ENCODE peak calls at places on chromosomes 7 and 10, in seven cellular contexts. Y is thoracic aorta, W is suprapubic skin, T is fibroblast of lung, A is endodermal cell, Z is heart left ventricle, V is stomach. H is an unnamed sample. For H3K27me3, the result is how much of the 10 kb centered on the place peaks cover.

GRCh38 chr10:52376665-52377354 is 62.7 kb downstream of the DKK1 start:
- DNase-seq in Y (no peak), Z (no peak), W (no peak), V (no peak), A (no peak), T (no peak), H (no peak)

GRCh38 chr7:43528581-43529354 is 54.1 kb upstream of the STK17A start:
- DNase-seq in V (no peak), T (no peak), Z (no peak), A (no peak), Y (no peak), W (no peak), H (no peak)

GRCh38 chr7:6502886-6503285 is 48.4 kb downstream of the GRID2IP start:
- DNase-seq in W (no peak), Y (no peak), Z (no peak), V (no peak), A (no peak), T (no peak), H (no peak)

GRCh38 chr7:82183633-82184032 is 259.9 kb downstream of the CACNA2D1 start:
- DNase-seq in T (peak), V (no peak), A (no peak), Z (no peak), Y (no peak), W (no peak), H (no peak)

GRCh38 chr10:15141136-15142067 is 27.1 kb downstream of the NMT2 start:
- DNase-seq in T (no peak), V (no peak), Y (no peak), A (no peak), Z (no peak), W (no peak), H (no peak)

GRCh38 chr10:76553700-76554470 is 1083.7 kb downstream of the KCNMA1 start:
- DNase-seq in A (no peak), Z (no peak), Y (no peak), T (no peak), W (no peak), V (no peak), H (no peak)

GRCh38 chr7:33874943-33875342 is 30.4 kb upstream of the BMPER start:
- DNase-seq in A (no peak), V (no peak), T (peak), Y (no peak), Z (no peak), W (no peak), H (peak)

GRCh38 chr10:96395931-96396877 is 37.4 kb upstream of the OPALIN start:
- DNase-seq in W (peak), A (peak), V (peak), Y (no peak), Z (peak), T (peak), H (no peak)

GRCh38 chr7:55343860-55344606 is 21.1 kb upstream of the LANCL2 start:
- DNase-seq in Z (no peak), V (no peak), A (no peak), Y (no peak), T (no peak), W (no peak), H (no peak)

GRCh38 chr7:158228986-158229385 is 358.6 kb downstream of the PTPRN2 start:
- DNase-seq in Z (no peak), W (no peak), Y (no peak), T (no peak), A (peak), V (no peak), H (no peak)

GRCh38 chr10:70541738-70542564 is 60.6 kb downstream of the PRF1 start:
- DNase-seq in V (no peak), Z (peak), A (no peak), Y (no peak), W (no peak), T (no peak), H (no peak)

GRCh38 chr10:70544431-70545340 is 57.9 kb downstream of the PRF1 start:
- DNase-seq in T (no peak), A (no peak), Z (peak), W (no peak), V (no peak), Y (no peak), H (no peak)

GRCh38 chr10:70543911-70544310 is 58.6 kb downstream of the PRF1 start:
- DNase-seq in Z (no peak), A (no peak), V (no peak), T (no peak), Y (no peak), W (no peak), H (no peak)

GRCh38 chr10:70540789-70541360 is 61.7 kb downstream of the PRF1 start:
- DNase-seq in V (no peak), W (no peak), T (no peak), Y (no peak), Z (peak), A (no peak), H (no peak)

GRCh38 chr10:70542565-70542938 is 60.0 kb downstream of the PRF1 start:
- DNase-seq in A (no peak), Y (no peak), Z (no peak), T (peak), W (no peak), V (no peak), H (no peak)
- TF ChIP-seq CTCF in A (no peak), Y (no peak), Z (no peak), T (peak), W (no peak), V (no peak), H (no peak)

GRCh38 chr7:93092757-93093370 is 24.9 kb downstream of the SAMD9 start:
- DNase-seq in W (no peak), A (peak), Z (no peak), V (no peak), Y (no peak), T (peak), H (no peak)
- H3K27me3 ChIP-seq in W (under half), A (half or more), Z (under half), V (under half), Y (under half), T (under half), H (under half)

DNA sequence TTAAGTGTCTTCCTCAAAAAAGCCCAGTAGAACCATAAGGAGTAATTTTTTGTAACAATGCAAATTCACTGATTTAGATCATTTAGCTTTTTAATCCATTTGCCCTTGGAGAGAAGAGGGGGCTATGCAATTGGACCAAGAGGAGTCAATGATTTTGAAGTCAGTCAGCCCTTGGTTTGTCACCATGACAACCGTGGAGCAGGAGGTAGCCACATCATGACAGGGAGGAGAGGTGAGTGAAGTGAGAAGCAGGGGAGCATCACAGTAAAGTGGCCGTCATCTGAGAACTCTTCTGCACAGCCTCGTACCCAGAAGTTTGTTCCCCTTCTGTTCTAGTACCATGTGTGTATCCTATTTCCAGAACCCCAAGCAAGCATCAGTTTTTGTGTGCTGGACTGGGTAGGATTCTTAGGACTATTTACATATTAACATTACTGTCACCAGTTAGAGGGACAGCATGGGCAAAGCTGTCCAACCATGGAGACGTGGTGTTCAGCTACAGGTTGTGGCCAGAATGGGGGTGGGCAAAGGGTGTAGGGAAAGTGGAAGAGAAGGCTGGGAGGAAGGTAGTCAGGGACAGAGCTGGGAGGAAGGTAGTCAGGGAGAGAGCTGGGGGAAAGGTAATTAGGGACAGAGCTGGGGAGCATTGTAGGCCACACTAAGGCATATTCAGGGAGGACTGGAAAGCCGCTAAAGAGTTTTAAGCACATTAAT is 13.1 kb downstream of the UBE3C start:
- DNase-seq in A (no peak), Y (no peak), W (no peak), V (no peak), T (no peak), Z (no peak), H (no peak)
- H3K27ac ChIP-seq in A (no peak), Y (no peak), W (no peak), V (no peak), T (no peak), Z (no peak), H (no peak)

GRCh38 chr7:152336754-152337368 is 98.9 kb downstream of the KMT2C start:
- DNase-seq in Y (no peak), V (no peak), A (peak), W (no peak), Z (no peak), T (peak), H (no peak)
- TF ChIP-seq CTCF in Y (peak), V (peak), A (peak), W (peak), Z (peak), T (peak), H (peak)

DNA sequence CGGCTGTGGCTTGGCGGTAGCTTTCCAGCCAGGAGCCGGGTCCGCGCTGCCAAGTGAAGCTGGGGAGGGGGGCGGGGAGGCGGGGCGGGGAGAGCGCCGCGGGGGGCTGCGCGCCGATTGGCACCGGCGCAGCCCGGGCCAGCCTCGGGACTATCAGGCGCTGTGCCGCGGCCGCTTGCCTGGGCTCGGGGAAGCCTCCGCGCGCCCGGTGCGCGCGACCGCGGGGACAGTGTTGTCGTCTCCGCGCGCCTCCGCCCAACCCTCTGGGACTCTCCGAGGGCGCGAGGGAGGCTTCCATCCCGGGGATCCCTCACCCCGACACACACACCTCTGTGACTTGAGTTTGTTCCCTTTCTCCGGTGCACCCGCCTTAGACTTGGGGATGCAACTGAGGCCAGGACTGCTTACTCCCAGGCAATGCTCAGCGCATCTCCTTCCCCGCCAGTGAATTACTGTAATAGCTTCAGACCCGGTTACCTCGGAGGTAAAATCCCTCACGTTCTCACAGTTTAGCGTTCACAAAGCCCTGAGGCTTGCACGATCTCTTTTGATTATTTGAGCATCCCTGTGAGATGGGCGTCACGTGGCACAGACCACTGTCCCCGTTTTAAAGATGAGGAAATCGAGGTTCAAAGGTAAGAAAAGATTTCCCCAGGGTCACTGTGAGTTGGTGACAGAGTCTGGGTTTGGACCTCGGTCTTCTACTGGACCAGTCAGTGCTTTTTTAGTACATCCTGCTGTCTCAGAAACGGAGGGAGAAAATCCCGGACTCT is at the start of gene NKX1-2:
- DNase-seq in T (no peak), A (peak), W (no peak), Y (no peak), V (no peak), Z (no peak), H (no peak)
- H3K27me3 ChIP-seq in T (half or more), A (half or more), W (half or more), Y (under half), V (under half), Z (half or more), H (under half)